ENCODE peak calls at places on chromosomes 6 and 20, in four cellular contexts. O, G, S and F are unnamed samples.

GRCh38 chr6:20933057-20933792 is 399.0 kb downstream of the CDKAL1 start:
- DNase-seq in O (no peak), G (no peak), S (no peak), F (no peak)

GRCh38 chr6:52790841-52791240 is 12.8 kb downstream of the GSTA1 start:
- DNase-seq in O (no peak), G (no peak), S (no peak), F (no peak)

GRCh38 chr20:57240850-57241429 is 25.5 kb downstream of the BMP7 start:
- DNase-seq in O (no peak), G (no peak), S (no peak), F (no peak)

GRCh38 chr20:6709865-6710595 is 57.5 kb upstream of the BMP2 start:
- DNase-seq in O (no peak), G (no peak), S (no peak), F (no peak)

GRCh38 chr6:142474446-142475289 is 172.9 kb downstream of the ADGRG6 start:
- DNase-seq in O (peak; percentile 10), G (no peak), S (peak; percentile 36), F (no peak)

GRCh38 chr6:111709615-111710398 is 104.1 kb upstream of the TRAF3IP2 start:
- DNase-seq in O (peak; percentile 71), G (peak; percentile 65), S (peak; percentile 52), F (peak; percentile 75)

GRCh38 chr6:150068173-150068785 is 642 bp downstream of the ULBP3 start:
- DNase-seq in O (no peak), G (no peak), S (no peak), F (no peak)

GRCh38 chr20:25632940-25633790 is 9.4 kb upstream of the NANP start:
- DNase-seq in O (no peak), G (no peak), S (no peak), F (no peak)

GRCh38 chr6:53629862-53630532 is 35.6 kb downstream of the KLHL31 start:
- DNase-seq in O (no peak), G (no peak), S (no peak), F (no peak)

GRCh38 chr20:48722737-48723191 is 105.0 kb downstream of the PREX1 start:
- DNase-seq in O (no peak), G (peak; percentile 25), S (peak; percentile 19), F (no peak)

GRCh38 chr6:3603443-3604130 is 146.7 kb upstream of the SLC22A23 start:
- DNase-seq in O (no peak), G (no peak), S (no peak), F (no peak)

GRCh38 chr20:44743916-44744655 is 1.6 kb upstream of the KCNK15 start:
- DNase-seq in O (no peak), G (no peak), S (no peak), F (no peak)

GRCh38 chr6:127464161-127464880 is 5.1 kb upstream of the KIAA0408 start:
- DNase-seq in O (no peak), G (no peak), S (peak; percentile 86), F (no peak)

GRCh38 chr6:17393335-17394191 is at the start of gene CAP2:
- DNase-seq in O (no peak), G (peak; percentile 70), S (peak; percentile 69), F (peak; percentile 59)

GRCh38 chr6:7273709-7274108 is 39.3 kb downstream of the SSR1 start:
- DNase-seq in O (no peak), G (no peak), S (no peak), F (no peak)

GRCh38 chr6:49155321-49155720 is 307.7 kb downstream of the MMUT start:
- DNase-seq in O (no peak), G (no peak), S (no peak), F (no peak)

GRCh38 chr6:4212588-4212987 is 77.2 kb upstream of the ECI2 start:
- DNase-seq in O (no peak), G (no peak), S (no peak), F (no peak)

GRCh38 chr6:14451594-14452374 is 334.2 kb downstream of the CD83 start:
- DNase-seq in O (no peak), G (no peak), S (no peak), F (no peak)

GRCh38 chr6:150977276-150977675 is 111.8 kb downstream of the MTHFD1L start:
- DNase-seq in O (no peak), G (no peak), S (no peak), F (no peak)

GRCh38 chr6:108247965-108248536 is 12.8 kb downstream of the SNX3 start:
- DNase-seq in O (no peak), G (no peak), S (no peak), F (no peak)

GRCh38 chr20:63080811-63081210 is 74.0 kb upstream of the BHLHE23 start:
- DNase-seq in O (no peak), G (no peak), S (no peak), F (no peak)

GRCh38 chr6:5851261-5851757 is 155.4 kb downstream of the NRN1 start:
- DNase-seq in O (peak; percentile 59), G (peak; percentile 36), S (peak; percentile 10), F (no peak)

GRCh38 chr6:161223646-161224045 is 50.2 kb downstream of the AGPAT4 start:
- DNase-seq in O (no peak), G (no peak), S (no peak), F (no peak)

GRCh38 chr20:6746901-6747609 is 20.4 kb upstream of the BMP2 start:
- DNase-seq in O (no peak), G (no peak), S (no peak), F (no peak)

GRCh38 chr6:47153066-47153755 is 111.1 kb upstream of the ADGRF1 start:
- DNase-seq in O (no peak), G (no peak), S (peak; percentile 87), F (no peak)

GRCh38 chr20:48750941-48751620 is 76.7 kb downstream of the PREX1 start:
- DNase-seq in O (peak; percentile 56), G (no peak), S (peak; percentile 12), F (peak; percentile 31)

GRCh38 chr6:93468291-93468690 is 48.9 kb upstream of the EPHA7 start:
- DNase-seq in O (no peak), G (no peak), S (peak; percentile 51), F (no peak)

GRCh38 chr20:63484236-63484635 is 11.8 kb upstream of the KCNQ2 start:
- DNase-seq in O (no peak), G (no peak), S (no peak), F (no peak)

GRCh38 chr6:127186889-127187288 is 68.4 kb downstream of the RSPO3 start:
- DNase-seq in O (peak; percentile 4), G (peak; percentile 11), S (no peak), F (no peak)

GRCh38 chr6:113676972-113677371 is 180.2 kb upstream of the MARCKS start:
- DNase-seq in O (no peak), G (no peak), S (no peak), F (no peak)

GRCh38 chr6:93293399-93294271 is 125.7 kb downstream of the EPHA7 start:
- DNase-seq in O (no peak), G (no peak), S (no peak), F (no peak)

GRCh38 chr6:134442073-134442472 is 124.2 kb upstream of the SGK1 start:
- DNase-seq in O (no peak), G (no peak), S (no peak), F (no peak)

GRCh38 chr20:37397076-37397953 is 51.4 kb downstream of the SRC start:
- DNase-seq in O (no peak), G (no peak), S (no peak), F (no peak)

GRCh38 chr6:118260833-118261232 is 287.3 kb upstream of the PLN start:
- DNase-seq in O (no peak), G (no peak), S (no peak), F (no peak)

GRCh38 chr20:7490288-7490687 is 450.0 kb downstream of the HAO1 start:
- DNase-seq in O (no peak), G (no peak), S (peak; percentile 10), F (no peak)

GRCh38 chr20:46739441-46740213 is 30.2 kb downstream of the SLC2A10 start:
- DNase-seq in O (no peak), G (no peak), S (no peak), F (no peak)

GRCh38 chr6:2961491-2961890 is 9.9 kb downstream of the SERPINB6 start:
- DNase-seq in O (no peak), G (no peak), S (no peak), F (no peak)

GRCh38 chr6:157563611-157564284 is 182.8 kb downstream of the ZDHHC14 start:
- DNase-seq in O (no peak), G (no peak), S (peak; percentile 10), F (no peak)

GRCh38 chr6:170271771-170272314 is 19.0 kb downstream of the DLL1 start:
- DNase-seq in O (peak; percentile 82), G (peak; percentile 92), S (no peak), F (no peak)

GRCh38 chr6:84258268-84258667 is 30.8 kb upstream of the CEP162 start:
- DNase-seq in O (no peak), G (no peak), S (no peak), F (no peak)
- H3K4me3 ChIP-seq in O (no peak overlapping the region), G (no peak overlapping the region), S (no peak overlapping the region), F (no peak overlapping the region)

DNA sequence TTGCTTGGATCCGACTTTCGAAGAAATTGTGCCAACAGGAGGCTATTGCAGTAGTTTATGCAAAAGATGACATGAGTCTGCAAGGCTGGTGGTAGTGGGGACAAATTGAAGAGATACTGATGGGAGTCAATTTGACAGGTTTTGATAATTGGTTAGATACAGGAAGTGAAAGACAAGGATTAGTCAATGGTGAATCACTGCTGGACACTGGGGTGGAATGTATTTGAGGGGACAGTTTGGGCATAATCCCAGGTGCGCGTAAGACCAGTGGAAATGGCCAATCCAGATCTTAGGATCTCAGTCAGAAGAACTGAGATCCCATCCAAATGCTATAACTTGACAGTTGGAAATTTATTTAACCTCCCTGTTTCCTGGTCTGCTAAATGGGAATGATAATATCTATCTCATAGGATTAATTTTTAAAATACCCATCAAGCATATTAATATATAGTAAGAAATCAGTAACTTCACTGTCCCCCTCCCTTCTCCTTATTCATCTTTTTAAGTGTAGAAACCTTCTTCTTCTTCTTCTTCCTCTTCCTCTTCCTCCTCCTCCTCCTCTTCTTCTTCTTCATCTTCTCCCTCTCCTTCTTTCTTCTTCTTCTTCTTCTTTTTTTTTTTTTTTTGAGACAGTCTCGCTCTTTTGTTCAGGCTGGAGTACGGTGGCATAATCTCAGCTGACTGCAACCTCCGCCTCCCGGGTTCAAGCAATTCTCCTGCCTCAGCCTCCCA is 30.9 kb upstream of the ERVFRD-1 start:
- DNase-seq in O (no peak), G (no peak), S (no peak), F (no peak)
- H3K4me1 ChIP-seq in O (no peaks in the 10 kb centered on the region), G (no peaks in the 10 kb centered on the region), S (peaks cover 15% of the 10 kb centered on the region), F (no peaks in the 10 kb centered on the region)

DNA sequence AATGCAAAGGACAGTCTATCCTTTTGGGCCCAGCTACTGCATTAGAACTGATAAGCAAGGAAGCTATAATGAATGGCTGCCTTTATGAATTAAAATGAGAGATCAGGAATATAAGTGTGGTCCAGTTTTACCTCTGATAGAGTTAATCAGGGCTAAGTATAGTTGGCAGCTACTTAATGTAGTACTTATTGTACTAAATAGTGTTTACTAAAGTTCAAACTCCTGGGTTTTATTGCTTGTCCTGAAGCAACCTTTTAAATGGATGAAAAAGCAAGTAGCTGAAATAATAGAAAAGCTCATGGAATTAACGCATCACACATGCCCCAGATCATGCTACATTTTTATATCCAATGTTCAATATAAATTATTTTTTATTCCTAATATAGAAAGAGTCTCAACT is 5.3 kb downstream of the TRMT11 start:
- DNase-seq in O (no peak), G (no peak), S (no peak), F (no peak)
- H3K4me3 ChIP-seq in O (no peak overlapping the region), G (no peak overlapping the region), S (no peak overlapping the region), F (no peak overlapping the region)

DNA sequence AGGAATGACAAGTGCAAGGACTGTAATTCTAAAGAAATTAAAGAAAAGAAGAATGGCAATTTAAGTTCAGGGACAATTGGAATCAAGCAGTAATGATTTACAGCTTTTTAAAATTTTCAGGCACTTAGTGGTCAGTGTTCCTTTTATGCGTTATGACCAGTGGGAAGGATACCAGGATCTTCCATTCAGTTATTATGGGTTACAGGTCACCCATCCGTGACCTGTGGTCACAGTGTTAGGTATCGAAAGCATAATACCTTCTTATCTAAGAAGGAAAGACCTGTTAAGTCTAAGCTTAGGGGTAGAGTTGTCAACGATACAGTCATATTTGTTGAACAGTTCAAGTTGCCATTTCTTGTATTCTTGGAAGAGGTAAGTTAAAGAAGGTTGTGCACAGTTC is 253.8 kb downstream of the LAMA2 start:
- DNase-seq in O (no peak), G (no peak), S (no peak), F (no peak)
- H3K4me1 ChIP-seq in O (no peaks in the 10 kb centered on the region), G (no peaks in the 10 kb centered on the region), S (no peaks in the 10 kb centered on the region), F (no peaks in the 10 kb centered on the region)